ENCODE peak calls at places on chromosomes 16 and 17, in ten cellular contexts. B, G, I, W, Z, Y, L, V, X and F are unnamed samples.

GRCh38 chr16:674968-675883 is at the start of gene RHBDL1:
- DNase-seq in B (peak), G (peak), I (no peak), W (no peak), Z (no peak), Y (no peak), L (peak), V (no peak), X (no peak), F (no peak)

GRCh38 chr16:19005561-19006445 is 22.1 kb downstream of the TMC7 start:
- DNase-seq in B (peak), G (no peak), I (peak), W (peak), Z (no peak), Y (no peak), L (no peak), V (peak), X (no peak), F (no peak)

GRCh38 chr17:44279586-44280344 is 11.8 kb upstream of the SLC4A1 start:
- DNase-seq in B (peak), G (peak), I (no peak), W (peak), Z (no peak), Y (no peak), L (no peak), V (peak), X (peak), F (no peak)

GRCh38 chr16:3530371-3530914 is 29.6 kb downstream of the CLUAP1 start:
- DNase-seq in B (no peak), G (no peak), I (no peak), W (no peak), Z (no peak), Y (no peak), L (no peak), V (no peak), X (no peak), F (no peak)

GRCh38 chr17:83143817-83144231 is 64.4 kb downstream of the METRNL start:
- DNase-seq in B (no peak), G (no peak), I (no peak), W (no peak), Z (no peak), Y (no peak), L (no peak), V (no peak), X (no peak), F (no peak)

GRCh38 chr17:44865231-44865660 is 17.6 kb downstream of the HIGD1B start:
- DNase-seq in B (peak), G (peak), I (peak), W (peak), Z (peak), Y (peak), L (peak), V (peak), X (peak), F (peak)

GRCh38 chr16:53915452-53916160 is 211.7 kb downstream of the FTO start:
- DNase-seq in B (no peak), G (no peak), I (no peak), W (no peak), Z (no peak), Y (no peak), L (no peak), V (no peak), X (no peak), F (no peak)

GRCh38 chr16:2231016-2231931 is 5.0 kb upstream of the DNASE1L2 start:
- DNase-seq in B (no peak), G (peak), I (no peak), W (no peak), Z (no peak), Y (no peak), L (no peak), V (no peak), X (no peak), F (no peak)

GRCh38 chr17:56172517-56172982 is 19.3 kb downstream of the ANKFN1 start:
- DNase-seq in B (no peak), G (peak), I (no peak), W (no peak), Z (no peak), Y (no peak), L (no peak), V (peak), X (peak), F (no peak)

GRCh38 chr16:87671715-87672270 is 69.5 kb downstream of the JPH3 start:
- DNase-seq in B (no peak), G (no peak), I (no peak), W (no peak), Z (no peak), Y (no peak), L (no peak), V (no peak), X (no peak), F (no peak)

GRCh38 chr16:72189865-72190371 is 18.0 kb upstream of the PMFBP1 start:
- DNase-seq in B (no peak), G (peak), I (no peak), W (no peak), Z (no peak), Y (no peak), L (no peak), V (no peak), X (no peak), F (no peak)

GRCh38 chr16:67779256-67780014 is 26.9 kb downstream of the RANBP10 start:
- DNase-seq in B (no peak), G (no peak), I (no peak), W (no peak), Z (no peak), Y (no peak), L (no peak), V (no peak), X (peak), F (no peak)

GRCh38 chr17:82933006-82933310 is 93.1 kb upstream of the ZNF750 start:
- DNase-seq in B (no peak), G (no peak), I (no peak), W (no peak), Z (no peak), Y (no peak), L (no peak), V (peak), X (no peak), F (no peak)

GRCh38 chr16:30767767-30768465 is 5.8 kb downstream of the RNF40 start:
- DNase-seq in B (no peak), G (no peak), I (no peak), W (no peak), Z (no peak), Y (no peak), L (no peak), V (no peak), X (no peak), F (no peak)

GRCh38 chr17:82267575-82268379 is 5.7 kb downstream of the CSNK1D start:
- DNase-seq in B (peak), G (peak), I (no peak), W (peak), Z (no peak), Y (no peak), L (peak), V (peak), X (peak), F (no peak)